ENCODE peak calls at places on chromosomes 13 and 19, in seven cellular contexts. One of them, this sample, is unnamed.

GRCh38 chr19:28350037-28350436 is 862.9 kb downstream of the UQCRFS1 start:
- ATAC-seq in activated CD8-positive, alpha-beta T cell treated with anti-CD3 and anti-CD28 coated beads, Interleukin-2, amount 10 ng/mL, durations not matched to agents 7 days and 5 days: no peak
- ATAC-seq in T-helper 17 cell: no peak
- ATAC-seq in natural killer cell treated with Interleukin-12 subunit alpha and Interleukin-12 subunit beta and Interleukin-15 and Interleukin-18, amount 100 ng/mL, for 72 hours: no peak
- ATAC-seq in DND-41: no peak
- ATAC-seq in foreskin keratinocyte: no peak
- ATAC-seq in stimulated activated naive B cell treated with anti-CD40 and anti-IgM and Interleukin-4, amounts not matched to agents 10 μg/mL and 1 μg/mL and 100 μg/mL, for 72 hours: no peak
- ATAC-seq in this sample: no peak

GRCh38 chr19:33273065-33273736 is 29.1 kb downstream of the CEBPA start:
- ATAC-seq in stimulated activated naive B cell treated with anti-CD40 and anti-IgM and Interleukin-4, amounts not matched to agents 10 μg/mL and 1 μg/mL and 100 μg/mL, for 72 hours: peak; percentile 4
- ATAC-seq in natural killer cell treated with Interleukin-12 subunit alpha and Interleukin-12 subunit beta and Interleukin-15 and Interleukin-18, amount 100 ng/mL, for 72 hours: no peak
- ATAC-seq in foreskin keratinocyte: peak; percentile 64
- ATAC-seq in T-helper 17 cell: no peak
- ATAC-seq in DND-41: no peak
- ATAC-seq in activated CD8-positive, alpha-beta T cell treated with anti-CD3 and anti-CD28 coated beads, Interleukin-2, amount 10 ng/mL, durations not matched to agents 7 days and 5 days: no peak
- ATAC-seq in this sample: no peak

GRCh38 chr13:109738298-109738746 is 48.1 kb downstream of the IRS2 start:
- ATAC-seq in DND-41: no peak
- ATAC-seq in stimulated activated naive B cell treated with anti-CD40 and anti-IgM and Interleukin-4, amounts not matched to agents 10 μg/mL and 1 μg/mL and 100 μg/mL, for 72 hours: no peak
- ATAC-seq in activated CD8-positive, alpha-beta T cell treated with anti-CD3 and anti-CD28 coated beads, Interleukin-2, amount 10 ng/mL, durations not matched to agents 7 days and 5 days: no peak
- ATAC-seq in foreskin keratinocyte: peak; percentile 89
- ATAC-seq in T-helper 17 cell: no peak
- ATAC-seq in natural killer cell treated with Interleukin-12 subunit alpha and Interleukin-12 subunit beta and Interleukin-15 and Interleukin-18, amount 100 ng/mL, for 72 hours: no peak
- ATAC-seq in this sample: no peak

GRCh38 chr13:22735381-22735995 is 445.3 kb upstream of the SGCG start:
- ATAC-seq in activated CD8-positive, alpha-beta T cell treated with anti-CD3 and anti-CD28 coated beads, Interleukin-2, amount 10 ng/mL, durations not matched to agents 7 days and 5 days: no peak
- ATAC-seq in stimulated activated naive B cell treated with anti-CD40 and anti-IgM and Interleukin-4, amounts not matched to agents 10 μg/mL and 1 μg/mL and 100 μg/mL, for 72 hours: no peak
- ATAC-seq in natural killer cell treated with Interleukin-12 subunit alpha and Interleukin-12 subunit beta and Interleukin-15 and Interleukin-18, amount 100 ng/mL, for 72 hours: no peak
- ATAC-seq in T-helper 17 cell: no peak
- ATAC-seq in DND-41: no peak
- ATAC-seq in foreskin keratinocyte: no peak
- ATAC-seq in this sample: no peak

GRCh38 chr19:5031231-5032100 is 62.6 kb downstream of the KDM4B start:
- ATAC-seq in DND-41: peak; percentile 91
- ATAC-seq in activated CD8-positive, alpha-beta T cell treated with anti-CD3 and anti-CD28 coated beads, Interleukin-2, amount 10 ng/mL, durations not matched to agents 7 days and 5 days: peak; percentile 88
- ATAC-seq in foreskin keratinocyte: peak; percentile 71
- ATAC-seq in T-helper 17 cell: peak; percentile 87
- ATAC-seq in natural killer cell treated with Interleukin-12 subunit alpha and Interleukin-12 subunit beta and Interleukin-15 and Interleukin-18, amount 100 ng/mL, for 72 hours: peak; percentile 85
- ATAC-seq in stimulated activated naive B cell treated with anti-CD40 and anti-IgM and Interleukin-4, amounts not matched to agents 10 μg/mL and 1 μg/mL and 100 μg/mL, for 72 hours: peak; percentile 93
- ATAC-seq in this sample: peak; percentile 87

GRCh38 chr13:113500530-113501265 is 10.2 kb upstream of the DCUN1D2 start:
- ATAC-seq in activated CD8-positive, alpha-beta T cell treated with anti-CD3 and anti-CD28 coated beads, Interleukin-2, amount 10 ng/mL, durations not matched to agents 7 days and 5 days: no peak
- ATAC-seq in T-helper 17 cell: no peak
- ATAC-seq in stimulated activated naive B cell treated with anti-CD40 and anti-IgM and Interleukin-4, amounts not matched to agents 10 μg/mL and 1 μg/mL and 100 μg/mL, for 72 hours: no peak
- ATAC-seq in natural killer cell treated with Interleukin-12 subunit alpha and Interleukin-12 subunit beta and Interleukin-15 and Interleukin-18, amount 100 ng/mL, for 72 hours: no peak
- ATAC-seq in foreskin keratinocyte: no peak
- ATAC-seq in DND-41: no peak
- ATAC-seq in this sample: no peak

GRCh38 chr13:67792151-67792665 is 562.1 kb upstream of the PCDH9 start:
- ATAC-seq in DND-41: no peak
- ATAC-seq in natural killer cell treated with Interleukin-12 subunit alpha and Interleukin-12 subunit beta and Interleukin-15 and Interleukin-18, amount 100 ng/mL, for 72 hours: no peak
- ATAC-seq in foreskin keratinocyte: no peak
- ATAC-seq in stimulated activated naive B cell treated with anti-CD40 and anti-IgM and Interleukin-4, amounts not matched to agents 10 μg/mL and 1 μg/mL and 100 μg/mL, for 72 hours: no peak
- ATAC-seq in activated CD8-positive, alpha-beta T cell treated with anti-CD3 and anti-CD28 coated beads, Interleukin-2, amount 10 ng/mL, durations not matched to agents 7 days and 5 days: no peak
- ATAC-seq in T-helper 17 cell: no peak
- ATAC-seq in this sample: no peak

GRCh38 chr13:50468849-50469669 is 374.4 kb downstream of the DLEU7 start:
- ATAC-seq in stimulated activated naive B cell treated with anti-CD40 and anti-IgM and Interleukin-4, amounts not matched to agents 10 μg/mL and 1 μg/mL and 100 μg/mL, for 72 hours: no peak
- ATAC-seq in foreskin keratinocyte: no peak
- ATAC-seq in activated CD8-positive, alpha-beta T cell treated with anti-CD3 and anti-CD28 coated beads, Interleukin-2, amount 10 ng/mL, durations not matched to agents 7 days and 5 days: no peak
- ATAC-seq in DND-41: no peak
- ATAC-seq in natural killer cell treated with Interleukin-12 subunit alpha and Interleukin-12 subunit beta and Interleukin-15 and Interleukin-18, amount 100 ng/mL, for 72 hours: no peak
- ATAC-seq in T-helper 17 cell: no peak
- ATAC-seq in this sample: no peak

GRCh38 chr19:38714354-38714778 is 29.9 kb downstream of the CAPN12 start:
- ATAC-seq in T-helper 17 cell: no peak
- ATAC-seq in stimulated activated naive B cell treated with anti-CD40 and anti-IgM and Interleukin-4, amounts not matched to agents 10 μg/mL and 1 μg/mL and 100 μg/mL, for 72 hours: no peak
- ATAC-seq in foreskin keratinocyte: no peak
- ATAC-seq in activated CD8-positive, alpha-beta T cell treated with anti-CD3 and anti-CD28 coated beads, Interleukin-2, amount 10 ng/mL, durations not matched to agents 7 days and 5 days: no peak
- ATAC-seq in DND-41: no peak
- ATAC-seq in natural killer cell treated with Interleukin-12 subunit alpha and Interleukin-12 subunit beta and Interleukin-15 and Interleukin-18, amount 100 ng/mL, for 72 hours: no peak
- ATAC-seq in this sample: no peak

GRCh38 chr13:101979825-101980224 is 422.0 kb downstream of the FGF14 start:
- ATAC-seq in stimulated activated naive B cell treated with anti-CD40 and anti-IgM and Interleukin-4, amounts not matched to agents 10 μg/mL and 1 μg/mL and 100 μg/mL, for 72 hours: no peak
- ATAC-seq in T-helper 17 cell: no peak
- ATAC-seq in DND-41: no peak
- ATAC-seq in natural killer cell treated with Interleukin-12 subunit alpha and Interleukin-12 subunit beta and Interleukin-15 and Interleukin-18, amount 100 ng/mL, for 72 hours: no peak
- ATAC-seq in foreskin keratinocyte: no peak
- ATAC-seq in activated CD8-positive, alpha-beta T cell treated with anti-CD3 and anti-CD28 coated beads, Interleukin-2, amount 10 ng/mL, durations not matched to agents 7 days and 5 days: no peak
- ATAC-seq in this sample: no peak

GRCh38 chr19:6532244-6532999 is 1.6 kb downstream of the TNFSF9 start:
- ATAC-seq in DND-41: no peak
- ATAC-seq in natural killer cell treated with Interleukin-12 subunit alpha and Interleukin-12 subunit beta and Interleukin-15 and Interleukin-18, amount 100 ng/mL, for 72 hours: no peak
- ATAC-seq in foreskin keratinocyte: no peak
- ATAC-seq in T-helper 17 cell: no peak
- ATAC-seq in stimulated activated naive B cell treated with anti-CD40 and anti-IgM and Interleukin-4, amounts not matched to agents 10 μg/mL and 1 μg/mL and 100 μg/mL, for 72 hours: peak; percentile 39
- ATAC-seq in activated CD8-positive, alpha-beta T cell treated with anti-CD3 and anti-CD28 coated beads, Interleukin-2, amount 10 ng/mL, durations not matched to agents 7 days and 5 days: no peak
- ATAC-seq in this sample: peak; percentile 42

GRCh38 chr13:98871727-98872126 is 106.1 kb downstream of the DOCK9 start:
- ATAC-seq in T-helper 17 cell: no peak
- ATAC-seq in stimulated activated naive B cell treated with anti-CD40 and anti-IgM and Interleukin-4, amounts not matched to agents 10 μg/mL and 1 μg/mL and 100 μg/mL, for 72 hours: no peak
- ATAC-seq in foreskin keratinocyte: no peak
- ATAC-seq in natural killer cell treated with Interleukin-12 subunit alpha and Interleukin-12 subunit beta and Interleukin-15 and Interleukin-18, amount 100 ng/mL, for 72 hours: peak; percentile 22
- ATAC-seq in activated CD8-positive, alpha-beta T cell treated with anti-CD3 and anti-CD28 coated beads, Interleukin-2, amount 10 ng/mL, durations not matched to agents 7 days and 5 days: no peak
- ATAC-seq in DND-41: peak; percentile 12
- ATAC-seq in this sample: no peak

GRCh38 chr13:33108620-33109019 is 92.4 kb downstream of the KL start:
- ATAC-seq in natural killer cell treated with Interleukin-12 subunit alpha and Interleukin-12 subunit beta and Interleukin-15 and Interleukin-18, amount 100 ng/mL, for 72 hours: no peak
- ATAC-seq in foreskin keratinocyte: no peak
- ATAC-seq in activated CD8-positive, alpha-beta T cell treated with anti-CD3 and anti-CD28 coated beads, Interleukin-2, amount 10 ng/mL, durations not matched to agents 7 days and 5 days: no peak
- ATAC-seq in stimulated activated naive B cell treated with anti-CD40 and anti-IgM and Interleukin-4, amounts not matched to agents 10 μg/mL and 1 μg/mL and 100 μg/mL, for 72 hours: no peak
- ATAC-seq in DND-41: no peak
- ATAC-seq in T-helper 17 cell: no peak
- ATAC-seq in this sample: no peak

GRCh38 chr19:7928741-7929701 is 3.1 kb upstream of the CTXN1 start:
- ATAC-seq in foreskin keratinocyte: peak; percentile 79
- ATAC-seq in T-helper 17 cell: peak; percentile 72
- ATAC-seq in stimulated activated naive B cell treated with anti-CD40 and anti-IgM and Interleukin-4, amounts not matched to agents 10 μg/mL and 1 μg/mL and 100 μg/mL, for 72 hours: peak; percentile 57
- ATAC-seq in DND-41: peak; percentile 39
- ATAC-seq in natural killer cell treated with Interleukin-12 subunit alpha and Interleukin-12 subunit beta and Interleukin-15 and Interleukin-18, amount 100 ng/mL, for 72 hours: peak; percentile 32
- ATAC-seq in activated CD8-positive, alpha-beta T cell treated with anti-CD3 and anti-CD28 coated beads, Interleukin-2, amount 10 ng/mL, durations not matched to agents 7 days and 5 days: peak; percentile 38
- ATAC-seq in this sample: peak; percentile 37

GRCh38 chr13:114146629-114147028 is 14.2 kb upstream of the RASA3 start:
- ATAC-seq in stimulated activated naive B cell treated with anti-CD40 and anti-IgM and Interleukin-4, amounts not matched to agents 10 μg/mL and 1 μg/mL and 100 μg/mL, for 72 hours: peak; percentile 40
- ATAC-seq in activated CD8-positive, alpha-beta T cell treated with anti-CD3 and anti-CD28 coated beads, Interleukin-2, amount 10 ng/mL, durations not matched to agents 7 days and 5 days: no peak
- ATAC-seq in foreskin keratinocyte: no peak
- ATAC-seq in DND-41: no peak
- ATAC-seq in natural killer cell treated with Interleukin-12 subunit alpha and Interleukin-12 subunit beta and Interleukin-15 and Interleukin-18, amount 100 ng/mL, for 72 hours: no peak
- ATAC-seq in T-helper 17 cell: no peak
- ATAC-seq in this sample: peak; percentile 52

GRCh38 chr13:76812206-76812882 is 73.9 kb downstream of the KCTD12 start:
- ATAC-seq in foreskin keratinocyte: no peak
- ATAC-seq in DND-41: no peak
- ATAC-seq in T-helper 17 cell: no peak
- ATAC-seq in stimulated activated naive B cell treated with anti-CD40 and anti-IgM and Interleukin-4, amounts not matched to agents 10 μg/mL and 1 μg/mL and 100 μg/mL, for 72 hours: no peak
- ATAC-seq in natural killer cell treated with Interleukin-12 subunit alpha and Interleukin-12 subunit beta and Interleukin-15 and Interleukin-18, amount 100 ng/mL, for 72 hours: no peak
- ATAC-seq in activated CD8-positive, alpha-beta T cell treated with anti-CD3 and anti-CD28 coated beads, Interleukin-2, amount 10 ng/mL, durations not matched to agents 7 days and 5 days: no peak
- ATAC-seq in this sample: no peak

GRCh38 chr13:74250738-74251190 is 116.6 kb upstream of the KLF12 start:
- ATAC-seq in natural killer cell treated with Interleukin-12 subunit alpha and Interleukin-12 subunit beta and Interleukin-15 and Interleukin-18, amount 100 ng/mL, for 72 hours: no peak
- ATAC-seq in activated CD8-positive, alpha-beta T cell treated with anti-CD3 and anti-CD28 coated beads, Interleukin-2, amount 10 ng/mL, durations not matched to agents 7 days and 5 days: no peak
- ATAC-seq in T-helper 17 cell: no peak
- ATAC-seq in DND-41: no peak
- ATAC-seq in stimulated activated naive B cell treated with anti-CD40 and anti-IgM and Interleukin-4, amounts not matched to agents 10 μg/mL and 1 μg/mL and 100 μg/mL, for 72 hours: no peak
- ATAC-seq in foreskin keratinocyte: peak; percentile 98
- ATAC-seq in this sample: no peak

GRCh38 chr19:5157186-5157585 is 183.4 kb downstream of the PTPRS start:
- ATAC-seq in T-helper 17 cell: no peak
- ATAC-seq in stimulated activated naive B cell treated with anti-CD40 and anti-IgM and Interleukin-4, amounts not matched to agents 10 μg/mL and 1 μg/mL and 100 μg/mL, for 72 hours: no peak
- ATAC-seq in activated CD8-positive, alpha-beta T cell treated with anti-CD3 and anti-CD28 coated beads, Interleukin-2, amount 10 ng/mL, durations not matched to agents 7 days and 5 days: no peak
- ATAC-seq in DND-41: no peak
- ATAC-seq in natural killer cell treated with Interleukin-12 subunit alpha and Interleukin-12 subunit beta and Interleukin-15 and Interleukin-18, amount 100 ng/mL, for 72 hours: no peak
- ATAC-seq in foreskin keratinocyte: no peak
- ATAC-seq in this sample: no peak

GRCh38 chr13:42377640-42378382 is 105.9 kb downstream of the AKAP11 start:
- ATAC-seq in stimulated activated naive B cell treated with anti-CD40 and anti-IgM and Interleukin-4, amounts not matched to agents 10 μg/mL and 1 μg/mL and 100 μg/mL, for 72 hours: peak; percentile 84
- ATAC-seq in activated CD8-positive, alpha-beta T cell treated with anti-CD3 and anti-CD28 coated beads, Interleukin-2, amount 10 ng/mL, durations not matched to agents 7 days and 5 days: peak; percentile 82
- ATAC-seq in foreskin keratinocyte: no peak
- ATAC-seq in natural killer cell treated with Interleukin-12 subunit alpha and Interleukin-12 subunit beta and Interleukin-15 and Interleukin-18, amount 100 ng/mL, for 72 hours: peak; percentile 91
- ATAC-seq in T-helper 17 cell: peak; percentile 81
- ATAC-seq in DND-41: peak; percentile 78
- ATAC-seq in this sample: peak; percentile 95

GRCh38 chr19:2059422-2060201 is 8.6 kb upstream of the MKNK2 start:
- ATAC-seq in activated CD8-positive, alpha-beta T cell treated with anti-CD3 and anti-CD28 coated beads, Interleukin-2, amount 10 ng/mL, durations not matched to agents 7 days and 5 days: no peak
- ATAC-seq in T-helper 17 cell: no peak
- ATAC-seq in foreskin keratinocyte: no peak
- ATAC-seq in DND-41: no peak
- ATAC-seq in natural killer cell treated with Interleukin-12 subunit alpha and Interleukin-12 subunit beta and Interleukin-15 and Interleukin-18, amount 100 ng/mL, for 72 hours: no peak
- ATAC-seq in stimulated activated naive B cell treated with anti-CD40 and anti-IgM and Interleukin-4, amounts not matched to agents 10 μg/mL and 1 μg/mL and 100 μg/mL, for 72 hours: no peak
- ATAC-seq in this sample: no peak

This sample was measured in stimulated activated memory B cell treated with anti-CD40 and anti-IgM and Interleukin-4, amounts not matched to agents 10 μg/mL and 1 μg/mL and 100 μg/mL, for 72 hours.